ENCODE peak calls at places on chromosomes 16 and 17, in four cellular contexts. V is GM23248, J is SJSA1, I is adrenal gland. F is an unnamed sample.

GRCh38 chr16:1752853-1753252 is 18.5 kb downstream of the NME3 start:
- DNase-seq in V (no peak), J (no peak), I (no peak), F (no peak)

GRCh38 chr17:18093616-18094408 is 6.1 kb downstream of the DRG2 start:
- DNase-seq in V (peak), J (no peak), I (peak), F (no peak)

GRCh38 chr17:38341035-38341721 is 2.6 kb downstream of the GPR179 start:
- DNase-seq in V (peak), J (no peak), I (peak), F (peak)

GRCh38 chr17:608911-609882 is 105.4 kb downstream of the VPS53 start:
- DNase-seq in V (peak), J (no peak), I (no peak), F (no peak)

GRCh38 chr16:78576941-78577340 is 477.5 kb downstream of the WWOX start:
- DNase-seq in V (no peak), J (no peak), I (no peak), F (no peak)

GRCh38 chr16:55264949-55265348 is 59.1 kb upstream of the IRX6 start:
- DNase-seq in V (no peak), J (no peak), I (no peak), F (no peak)

GRCh38 chr17:58279736-58280479 is 827 bp downstream of the MPO start:
- DNase-seq in V (no peak), J (no peak), I (no peak), F (no peak)

GRCh38 chr17:80252871-80253270 is 7.8 kb upstream of the RNF213 start:
- DNase-seq in V (peak), J (no peak), I (peak), F (peak)

GRCh38 chr16:31477220-31478216 is 5.4 kb upstream of the SLC5A2 start:
- DNase-seq in V (no peak), J (no peak), I (peak), F (peak)
- H3K4me3 ChIP-seq in V (no peak), J (no peak), I (peak), F (peak)

GRCh38 chr16:52543654-52544053 is 3.3 kb downstream of the TOX3 start:
- DNase-seq in V (no peak), J (no peak), I (no peak), F (no peak)
- H3K4me3 ChIP-seq in V (no peak), J (no peak), I (no peak), F (peak)

DNA sequence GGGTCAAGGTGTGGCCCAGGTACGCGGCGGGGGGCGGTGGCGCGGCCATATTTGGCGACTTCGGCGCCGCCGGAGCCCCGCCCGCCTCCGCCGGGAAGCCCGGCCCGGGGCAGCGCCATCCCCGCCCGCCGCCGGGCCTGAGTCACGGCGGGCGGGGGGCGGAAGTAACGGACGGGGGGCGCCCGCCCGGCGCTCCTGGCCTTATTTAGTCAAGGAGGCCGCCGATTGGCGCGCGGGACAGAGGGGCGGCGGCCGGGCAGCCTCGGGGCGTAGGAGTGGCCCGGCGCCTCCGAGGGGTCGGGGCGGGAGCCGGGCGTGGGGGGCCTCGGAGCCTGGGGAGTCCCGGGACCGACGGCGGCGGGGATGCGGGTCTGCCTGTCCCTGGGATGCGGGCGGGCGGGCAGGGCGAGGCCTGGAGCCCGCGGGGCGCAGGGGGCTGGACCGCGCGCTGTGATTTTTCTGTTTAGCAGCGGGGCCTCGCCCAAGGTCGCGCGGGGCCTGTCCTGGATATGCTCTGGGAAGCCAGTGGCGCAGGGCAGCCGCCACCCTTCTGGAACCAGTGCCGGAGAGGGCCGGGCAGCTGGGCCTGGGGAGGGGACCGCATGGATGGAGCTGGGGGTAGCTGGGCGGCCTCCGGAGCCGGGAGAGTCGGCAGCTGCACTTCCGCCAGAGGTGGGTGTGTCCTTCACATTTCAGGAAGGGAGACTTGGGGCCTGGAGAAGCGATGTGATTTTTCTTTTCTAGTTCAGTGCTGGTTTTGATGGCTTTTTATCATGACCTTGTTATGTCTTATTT is 2.3 kb upstream of the ACTG1 start:
- DNase-seq in V (peak), J (peak), I (peak), F (peak)
- H3K4me3 ChIP-seq in V (peak), J (peak), I (peak), F (peak)

GRCh38 chr17:48577946-48578615 is at the start of gene HOXB4:
- DNase-seq in V (peak), J (peak), I (peak), F (peak)
- H3K4me3 ChIP-seq in V (peak), J (peak), I (peak), F (peak)

GRCh38 chr16:48617104-48617503 is 7.1 kb upstream of the N4BP1 start:
- DNase-seq in V (no peak), J (no peak), I (no peak), F (no peak)
- H3K4me3 ChIP-seq in V (no peak), J (no peak), I (no peak), F (no peak)

F was measured in colonic mucosa.